ENCODE peak calls at places on chromosomes 13 and 19, in ten cellular contexts. H is activated naive CD4-positive, alpha-beta T cell treated with Interleukin-2 at 50 U/mL for 16 hours; C is activated effector memory CD4-positive, alpha-beta T cell treated with anti-CD3 and anti-CD28 coated beads, Interleukin-2, amount 50 U/mL, for 16 hours; Y is hypothalamus; S is stimulated activated CD8-positive, alpha-beta memory T cell treated with anti-CD3 and anti-CD28 coated beads, Interleukin-7, amount 100 ng/mL, for 24 hours; T is epithelial cell of proximal tubule; Q is NCI-H2171; B is SK-MEL-5; J is amygdala; N is GM12878. W is an unnamed sample.

GRCh38 chr19:46607441-46607841 is 6.3 kb downstream of the CALM3 start:
- DNase-seq in J (no peak), B (no peak), Q (no peak), S (no peak), Y (peak), H (no peak), C (peak), N (no peak), T (no peak), W (no peak)

GRCh38 chr13:25927363-25927762 is 124.5 kb downstream of the SHISA2 start:
- DNase-seq in B (no peak), J (no peak), Q (no peak), H (no peak), T (no peak), Y (no peak), C (no peak), S (no peak), N (no peak), W (no peak)

GRCh38 chr19:41691268-41691970 is 3.3 kb upstream of the CEACAM7 start:
- DNase-seq in B (peak), H (peak), N (no peak), S (no peak), C (no peak), Q (no peak), Y (no peak), J (no peak), T (no peak), W (no peak)

GRCh38 chr19:57103573-57104277 is 16.1 kb upstream of the USP29 start:
- DNase-seq in Y (peak), Q (no peak), C (peak), J (no peak), S (peak), B (peak), T (no peak), H (peak), N (peak), W (peak)

GRCh38 chr13:60261432-60262351 is 98.0 kb upstream of the DIAPH3 start:
- DNase-seq in N (no peak), T (no peak), H (no peak), S (no peak), B (no peak), J (no peak), C (no peak), Q (no peak), Y (no peak), W (no peak)

GRCh38 chr13:28534801-28535200 is 39.9 kb upstream of the FLT1 start:
- DNase-seq in T (no peak), Y (no peak), C (no peak), B (no peak), J (no peak), Q (no peak), S (no peak), H (no peak), N (no peak), W (no peak)

GRCh38 chr19:4010808-4011110 is 3.2 kb downstream of the PIAS4 start:
- DNase-seq in Q (no peak), C (no peak), Y (no peak), H (no peak), S (no peak), J (no peak), T (no peak), B (no peak), N (no peak), W (no peak)

GRCh38 chr19:8391274-8392016 is 1.3 kb downstream of the RAB11B start:
- DNase-seq in H (no peak), T (no peak), Q (no peak), B (no peak), Y (no peak), C (no peak), N (no peak), J (no peak), S (no peak), W (no peak)

GRCh38 chr13:30551194-30551593 is 66.5 kb upstream of the USPL1 start:
- DNase-seq in Y (no peak), N (no peak), T (no peak), S (no peak), H (no peak), Q (no peak), B (peak), C (no peak), J (no peak), W (no peak)

GRCh38 chr13:89380101-89380500 is 1708.9 kb downstream of the SLITRK5 start:
- DNase-seq in T (peak), Y (no peak), B (no peak), S (no peak), J (no peak), C (no peak), Q (no peak), H (no peak), N (no peak), W (no peak)

GRCh38 chr13:60174113-60174512 is 10.4 kb upstream of the DIAPH3 start:
- DNase-seq in B (no peak), J (no peak), T (no peak), Y (no peak), H (no peak), Q (no peak), C (no peak), S (no peak), N (no peak), W (no peak)

GRCh38 chr13:45333973-45334922 is 6.7 kb downstream of the TPT1 start:
- DNase-seq in J (no peak), C (peak), H (peak), T (no peak), Y (no peak), B (no peak), S (no peak), Q (no peak), N (no peak), W (no peak)

GRCh38 chr19:32450217-32450616 is 44.6 kb downstream of the DPY19L3 start:
- DNase-seq in N (no peak), Y (no peak), Q (no peak), B (no peak), T (no peak), C (no peak), H (no peak), J (no peak), S (no peak), W (no peak)

GRCh38 chr13:113777311-113778260 is 18.6 kb downstream of the TMEM255B start:
- DNase-seq in Q (no peak), T (no peak), S (no peak), H (no peak), C (peak), J (no peak), Y (no peak), N (no peak), B (no peak), W (no peak)

GRCh38 chr19:42488783-42489521 is 39.3 kb downstream of the CEACAM1 start:
- DNase-seq in J (no peak), H (no peak), Y (no peak), Q (no peak), T (no peak), C (no peak), N (no peak), B (peak), S (no peak), W (no peak)

W was measured in C1 segment of cervical spinal cord.